ENCODE peak calls at places on chromosome 6, in five cellular contexts. F, Q, W, R and P are unnamed samples.
A peak's percentile ranks its signal among the peaks of the same experiment; 100 is the strongest.

GRCh38 chr6:41426438-41426851 is 91.0 kb downstream of the NCR2 start:
- DNase-seq in R (no peak), F (no peak), Q (no peak), W (no peak), P (no peak)

GRCh38 chr6:159761135-159761872 is 541 bp upstream of the ACAT2 start:
- DNase-seq in W (no peak), R (peak; percentile 20), Q (no peak), F (peak; percentile 10), P (no peak)

GRCh38 chr6:28757429-28758045 is 166.2 kb downstream of the TRIM27 start:
- DNase-seq in F (no peak), W (no peak), Q (no peak), R (no peak), P (no peak)

GRCh38 chr6:7073082-7073783 is 34.5 kb upstream of the RREB1 start:
- DNase-seq in W (no peak), F (no peak), R (no peak), Q (no peak), P (no peak)

GRCh38 chr6:156687875-156688549 is 89.2 kb upstream of the ARID1B start:
- DNase-seq in R (no peak), F (no peak), W (no peak), Q (no peak), P (no peak)

GRCh38 chr6:38182426-38182825 is 362.9 kb downstream of the ZFAND3 start:
- DNase-seq in Q (no peak), W (no peak), R (no peak), F (no peak), P (no peak)

GRCh38 chr6:2999005-2999620 is 581 bp upstream of the NQO2 start:
- DNase-seq in F (no peak), R (no peak), W (no peak), Q (peak; percentile 43), P (no peak)

GRCh38 chr6:42929928-42930360 is 664 bp downstream of the CNPY3 start:
- DNase-seq in W (no peak), R (peak; percentile 82), Q (peak; percentile 89), F (peak; percentile 36), P (peak; percentile 81)

GRCh38 chr6:149942461-149942829 is 631 bp downstream of the ULBP2 start:
- DNase-seq in R (no peak), F (no peak), Q (no peak), W (no peak), P (no peak)

GRCh38 chr6:167588181-167588919 is 238.4 kb upstream of the AFDN start:
- DNase-seq in W (no peak), Q (no peak), F (no peak), R (no peak), P (no peak)

GRCh38 chr6:130324657-130325056 is 41.2 kb upstream of the TMEM200A start:
- DNase-seq in R (no peak), F (no peak), Q (no peak), W (no peak), P (no peak)

GRCh38 chr6:42405025-42405424 is 46.7 kb downstream of the TRERF1 start:
- DNase-seq in F (no peak), W (no peak), R (no peak), Q (no peak), P (no peak)

GRCh38 chr6:105849741-105850140 is 236.4 kb upstream of the PRDM1 start:
- DNase-seq in F (no peak), Q (no peak), R (no peak), W (no peak), P (no peak)

GRCh38 chr6:16674666-16675392 is 86.4 kb downstream of the ATXN1 start:
- DNase-seq in Q (no peak), R (no peak), F (no peak), W (no peak), P (no peak)

GRCh38 chr6:43282636-43283513 is 15.2 kb upstream of the SLC22A7 start:
- DNase-seq in Q (no peak), F (no peak), W (no peak), R (no peak), P (no peak)

GRCh38 chr6:144150673-144151009 is 324 bp downstream of the STX11 start:
- DNase-seq in F (no peak), R (no peak), Q (no peak), W (no peak), P (no peak)

GRCh38 chr6:39608652-39609345 is 116.4 kb downstream of the KIF6 start:
- DNase-seq in Q (no peak), R (peak; percentile 18), W (no peak), F (no peak), P (no peak)

GRCh38 chr6:19408331-19408730 is 428.8 kb upstream of the ID4 start:
- DNase-seq in Q (no peak), F (no peak), W (no peak), R (no peak), P (no peak)

GRCh38 chr6:157615411-157615763 is 207.7 kb upstream of the SNX9 start:
- DNase-seq in R (no peak), F (no peak), Q (no peak), W (no peak), P (peak; percentile 48)

GRCh38 chr6:145025488-145025887 is 709.8 kb downstream of the EPM2A start:
- DNase-seq in W (no peak), Q (no peak), F (no peak), R (no peak), P (no peak)

GRCh38 chr6:156910938-156911337 is 133.8 kb downstream of the ARID1B start:
- DNase-seq in W (no peak), Q (no peak), R (no peak), F (no peak), P (no peak)

GRCh38 chr6:140909156-140909555 is 1223.6 kb upstream of the GJE1 start:
- DNase-seq in F (no peak), W (no peak), R (no peak), Q (no peak), P (no peak)

GRCh38 chr6:23111984-23112383 is 542.6 kb downstream of the HDGFL1 start:
- DNase-seq in R (no peak), W (no peak), F (no peak), Q (no peak), P (no peak)

GRCh38 chr6:151482290-151482689 is 11.5 kb upstream of the CCDC170 start:
- DNase-seq in W (no peak), Q (no peak), F (no peak), R (peak; percentile 41), P (no peak)

GRCh38 chr6:49401063-49401462 is 62.0 kb downstream of the MMUT start:
- DNase-seq in R (no peak), F (no peak), Q (no peak), W (no peak), P (no peak)

GRCh38 chr6:138404666-138405337 is 779 bp downstream of the HEBP2 start:
- DNase-seq in R (no peak), W (no peak), Q (peak; percentile 8), F (no peak), P (no peak)

GRCh38 chr6:87105823-87106222 is 10.9 kb upstream of the CGA start:
- DNase-seq in Q (no peak), F (no peak), R (no peak), W (no peak), P (no peak)

GRCh38 chr6:41284726-41285125 is 1.8 kb downstream of the TREM1 start:
- DNase-seq in F (no peak), W (no peak), R (no peak), Q (no peak), P (no peak)

GRCh38 chr6:82611751-82612150 is 248.1 kb downstream of the TPBG start:
- DNase-seq in Q (no peak), W (no peak), F (no peak), R (no peak), P (no peak)

GRCh38 chr6:73797861-73798260 is 101.9 kb downstream of the CD109 start:
- DNase-seq in Q (no peak), W (no peak), F (no peak), R (no peak), P (no peak)

GRCh38 chr6:73349311-73349710 is 4.8 kb downstream of the DPPA5 start:
- DNase-seq in F (no peak), R (no peak), Q (no peak), W (no peak), P (no peak)

GRCh38 chr6:47634210-47635047 is 64.0 kb upstream of the ADGRF4 start:
- DNase-seq in Q (no peak), F (no peak), W (no peak), R (no peak), P (no peak)

GRCh38 chr6:168865-169455 is 123.3 kb upstream of the DUSP22 start:
- DNase-seq in R (no peak), W (no peak), Q (peak; percentile 45), F (no peak), P (no peak)

GRCh38 chr6:92848459-92848858 is 570.9 kb downstream of the EPHA7 start:
- DNase-seq in R (no peak), F (no peak), Q (no peak), W (no peak), P (no peak)

GRCh38 chr6:20661721-20662120 is 127.5 kb downstream of the CDKAL1 start:
- DNase-seq in W (no peak), Q (no peak), F (no peak), R (no peak), P (no peak)

GRCh38 chr6:108676555-108676954 is 115.8 kb downstream of the FOXO3 start:
- DNase-seq in W (no peak), F (no peak), Q (no peak), R (no peak), P (no peak)